ENCODE peak calls at places on chromosomes 7 and 10, in nine cellular contexts. One of them, this sample, is unnamed. For H3K36me3, the result is how much of the 10 kb centered on the place peaks cover.

GRCh38 chr10:69655868-69656555 is 26.0 kb downstream of the FAM241B start:
- DNase-seq in mucosa of descending colon: no peak
- DNase-seq in thoracic aorta: no peak
- DNase-seq in upper lobe of left lung: no peak
- DNase-seq in adrenal gland: no peak
- DNase-seq in heart left ventricle: no peak
- DNase-seq in MG63: no peak
- DNase-seq in PC-3: no peak
- DNase-seq in GM23338: no peak
- DNase-seq in this sample: no peak

GRCh38 chr10:19713800-19714525 is 102.3 kb upstream of the PLXDC2 start:
- DNase-seq in mucosa of descending colon: no peak
- DNase-seq in MG63: no peak
- DNase-seq in thoracic aorta: no peak
- DNase-seq in upper lobe of left lung: no peak
- DNase-seq in GM23338: peak
- DNase-seq in heart left ventricle: no peak
- DNase-seq in PC-3: no peak
- DNase-seq in adrenal gland: no peak
- DNase-seq in this sample: no peak

GRCh38 chr7:39399458-39399857 is 166.7 kb upstream of the YAE1 start:
- DNase-seq in mucosa of descending colon: no peak
- DNase-seq in GM23338: no peak
- DNase-seq in heart left ventricle: no peak
- DNase-seq in MG63: no peak
- DNase-seq in adrenal gland: no peak
- DNase-seq in PC-3: no peak
- DNase-seq in upper lobe of left lung: no peak
- DNase-seq in thoracic aorta: no peak
- DNase-seq in this sample: no peak

GRCh38 chr10:79166312-79166721 is 97.6 kb downstream of the ZMIZ1 start:
- DNase-seq in adrenal gland: no peak
- DNase-seq in heart left ventricle: peak
- DNase-seq in MG63: no peak
- DNase-seq in GM23338: no peak
- DNase-seq in PC-3: no peak
- DNase-seq in upper lobe of left lung: no peak
- DNase-seq in mucosa of descending colon: no peak
- DNase-seq in thoracic aorta: no peak
- DNase-seq in this sample: no peak

GRCh38 chr10:12782537-12782936 is 219.0 kb downstream of the CCDC3 start:
- DNase-seq in PC-3: peak
- DNase-seq in MG63: peak
- DNase-seq in mucosa of descending colon: peak
- DNase-seq in thoracic aorta: no peak
- DNase-seq in adrenal gland: peak
- DNase-seq in upper lobe of left lung: no peak
- DNase-seq in heart left ventricle: no peak
- DNase-seq in GM23338: peak
- DNase-seq in this sample: no peak

GRCh38 chr7:2002561-2003450 is 229.9 kb downstream of the MAD1L1 start:
- DNase-seq in thoracic aorta: no peak
- DNase-seq in heart left ventricle: peak
- DNase-seq in upper lobe of left lung: peak
- DNase-seq in MG63: no peak
- DNase-seq in PC-3: no peak
- DNase-seq in adrenal gland: no peak
- DNase-seq in mucosa of descending colon: peak
- DNase-seq in GM23338: no peak
- DNase-seq in this sample: no peak

GRCh38 chr7:54877683-54878082 is 118.7 kb upstream of the SEC61G start:
- DNase-seq in thoracic aorta: no peak
- DNase-seq in GM23338: peak
- DNase-seq in upper lobe of left lung: no peak
- DNase-seq in MG63: no peak
- DNase-seq in PC-3: peak
- DNase-seq in mucosa of descending colon: no peak
- DNase-seq in adrenal gland: no peak
- DNase-seq in heart left ventricle: no peak
- DNase-seq in this sample: no peak

GRCh38 chr7:70392282-70392681 is 739.7 kb upstream of the GALNT17 start:
- DNase-seq in upper lobe of left lung: no peak
- DNase-seq in thoracic aorta: no peak
- DNase-seq in mucosa of descending colon: no peak
- DNase-seq in GM23338: no peak
- DNase-seq in PC-3: no peak
- DNase-seq in MG63: no peak
- DNase-seq in heart left ventricle: no peak
- DNase-seq in adrenal gland: no peak
- DNase-seq in this sample: no peak

GRCh38 chr10:126063353-126063791 is 167.0 kb downstream of the FANK1 start:
- DNase-seq in PC-3: peak
- DNase-seq in heart left ventricle: no peak
- DNase-seq in GM23338: no peak
- DNase-seq in MG63: peak
- DNase-seq in thoracic aorta: no peak
- DNase-seq in mucosa of descending colon: no peak
- DNase-seq in adrenal gland: no peak
- DNase-seq in upper lobe of left lung: no peak
- DNase-seq in this sample: no peak

GRCh38 chr10:103476046-103476768 is 2.8 kb downstream of the CALHM3 start:
- DNase-seq in GM23338: peak
- DNase-seq in adrenal gland: no peak
- DNase-seq in MG63: no peak
- DNase-seq in mucosa of descending colon: peak
- DNase-seq in upper lobe of left lung: no peak
- DNase-seq in PC-3: no peak
- DNase-seq in heart left ventricle: no peak
- DNase-seq in thoracic aorta: no peak
- DNase-seq in this sample: no peak

GRCh38 chr10:95741807-95742528 is 14.0 kb upstream of the ENTPD1 start:
- DNase-seq in adrenal gland: peak
- DNase-seq in PC-3: no peak
- DNase-seq in upper lobe of left lung: peak
- DNase-seq in heart left ventricle: peak
- DNase-seq in GM23338: peak
- DNase-seq in MG63: peak
- DNase-seq in thoracic aorta: no peak
- DNase-seq in mucosa of descending colon: no peak
- DNase-seq in this sample: no peak

GRCh38 chr7:119963654-119964053 is 309.3 kb upstream of the KCND2 start:
- DNase-seq in heart left ventricle: no peak
- DNase-seq in MG63: no peak
- DNase-seq in upper lobe of left lung: no peak
- DNase-seq in adrenal gland: no peak
- DNase-seq in PC-3: no peak
- DNase-seq in GM23338: no peak
- DNase-seq in thoracic aorta: no peak
- DNase-seq in mucosa of descending colon: no peak
- DNase-seq in this sample: no peak

GRCh38 chr7:44638611-44639557 is 32.5 kb downstream of the OGDH start:
- DNase-seq in mucosa of descending colon: peak
- DNase-seq in MG63: peak
- DNase-seq in thoracic aorta: no peak
- DNase-seq in GM23338: peak
- DNase-seq in upper lobe of left lung: peak
- DNase-seq in PC-3: peak
- DNase-seq in adrenal gland: peak
- DNase-seq in heart left ventricle: peak
- DNase-seq in this sample: no peak

GRCh38 chr7:85287126-85287825 is 100.4 kb upstream of the SEMA3D start:
- DNase-seq in GM23338: no peak
- DNase-seq in MG63: no peak
- DNase-seq in thoracic aorta: no peak
- DNase-seq in heart left ventricle: no peak
- DNase-seq in upper lobe of left lung: no peak
- DNase-seq in adrenal gland: no peak
- DNase-seq in mucosa of descending colon: no peak
- DNase-seq in PC-3: no peak
- DNase-seq in this sample: no peak

GRCh38 chr10:82288461-82288881 is 413.5 kb downstream of the NRG3 start:
- DNase-seq in mucosa of descending colon: no peak
- DNase-seq in heart left ventricle: no peak
- DNase-seq in GM23338: no peak
- DNase-seq in PC-3: no peak
- DNase-seq in thoracic aorta: no peak
- DNase-seq in upper lobe of left lung: no peak
- DNase-seq in adrenal gland: no peak
- DNase-seq in MG63: no peak
- DNase-seq in this sample: no peak

GRCh38 chr10:43251664-43252165 is 15.2 kb downstream of the RASGEF1A start:
- DNase-seq in adrenal gland: peak
- DNase-seq in MG63: no peak
- DNase-seq in upper lobe of left lung: peak
- DNase-seq in thoracic aorta: no peak
- DNase-seq in mucosa of descending colon: peak
- DNase-seq in PC-3: no peak
- DNase-seq in heart left ventricle: peak
- DNase-seq in GM23338: no peak
- DNase-seq in this sample: peak

GRCh38 chr7:79593819-79594218 is 140.4 kb upstream of the MAGI2 start:
- DNase-seq in thoracic aorta: no peak
- DNase-seq in upper lobe of left lung: no peak
- DNase-seq in heart left ventricle: no peak
- DNase-seq in mucosa of descending colon: no peak
- DNase-seq in GM23338: no peak
- DNase-seq in adrenal gland: no peak
- DNase-seq in PC-3: peak
- DNase-seq in MG63: peak
- DNase-seq in this sample: no peak

GRCh38 chr10:17386616-17387075 is 67.7 kb downstream of the ST8SIA6 start:
- DNase-seq in PC-3: no peak
- DNase-seq in GM23338: peak
- DNase-seq in mucosa of descending colon: no peak
- DNase-seq in thoracic aorta: no peak
- DNase-seq in MG63: no peak
- DNase-seq in upper lobe of left lung: no peak
- DNase-seq in heart left ventricle: peak
- DNase-seq in adrenal gland: no peak
- DNase-seq in this sample: no peak
- H3K4me3 ChIP-seq in PC-3: no peak
- H3K4me3 ChIP-seq in GM23338: no peak
- H3K4me3 ChIP-seq in mucosa of descending colon: no peak
- H3K4me3 ChIP-seq in thoracic aorta: no peak
- H3K4me3 ChIP-seq in MG63: no peak
- H3K4me3 ChIP-seq in upper lobe of left lung: no peak
- H3K4me3 ChIP-seq in heart left ventricle: no peak
- H3K4me3 ChIP-seq in adrenal gland: no peak
- H3K4me3 ChIP-seq in this sample: no peak

DNA sequence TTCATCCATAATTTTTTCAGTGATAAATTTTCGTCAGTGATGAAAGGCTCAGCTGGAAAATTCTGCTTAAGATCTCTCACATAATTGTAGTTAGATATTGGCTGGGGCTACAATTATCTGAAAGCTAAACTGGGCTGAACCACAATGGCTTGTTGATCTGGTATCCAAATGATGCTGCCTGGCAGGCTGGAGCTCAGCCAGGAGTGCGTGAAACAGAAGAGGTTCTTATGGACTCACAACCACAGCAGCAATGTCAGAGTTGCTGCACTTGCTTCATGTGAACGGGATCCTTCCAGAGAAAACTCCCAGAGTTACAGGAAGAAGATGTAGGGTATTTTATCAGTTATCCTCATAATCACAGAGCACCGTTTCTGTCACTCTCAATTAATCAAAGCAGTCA is 533.2 kb upstream of the POM121L12 start:
- DNase-seq in thoracic aorta: no peak
- DNase-seq in adrenal gland: no peak
- DNase-seq in PC-3: no peak
- DNase-seq in upper lobe of left lung: no peak
- DNase-seq in GM23338: no peak
- DNase-seq in MG63: no peak
- DNase-seq in mucosa of descending colon: no peak
- DNase-seq in heart left ventricle: no peak
- DNase-seq in this sample: no peak
- H3K36me3 ChIP-seq in thoracic aorta: under half
- H3K36me3 ChIP-seq in adrenal gland: under half
- H3K36me3 ChIP-seq in PC-3: under half
- H3K36me3 ChIP-seq in upper lobe of left lung: under half
- H3K36me3 ChIP-seq in GM23338: under half
- H3K36me3 ChIP-seq in MG63: under half
- H3K36me3 ChIP-seq in mucosa of descending colon: under half
- H3K36me3 ChIP-seq in heart left ventricle: under half
- H3K36me3 ChIP-seq in this sample: under half

DNA sequence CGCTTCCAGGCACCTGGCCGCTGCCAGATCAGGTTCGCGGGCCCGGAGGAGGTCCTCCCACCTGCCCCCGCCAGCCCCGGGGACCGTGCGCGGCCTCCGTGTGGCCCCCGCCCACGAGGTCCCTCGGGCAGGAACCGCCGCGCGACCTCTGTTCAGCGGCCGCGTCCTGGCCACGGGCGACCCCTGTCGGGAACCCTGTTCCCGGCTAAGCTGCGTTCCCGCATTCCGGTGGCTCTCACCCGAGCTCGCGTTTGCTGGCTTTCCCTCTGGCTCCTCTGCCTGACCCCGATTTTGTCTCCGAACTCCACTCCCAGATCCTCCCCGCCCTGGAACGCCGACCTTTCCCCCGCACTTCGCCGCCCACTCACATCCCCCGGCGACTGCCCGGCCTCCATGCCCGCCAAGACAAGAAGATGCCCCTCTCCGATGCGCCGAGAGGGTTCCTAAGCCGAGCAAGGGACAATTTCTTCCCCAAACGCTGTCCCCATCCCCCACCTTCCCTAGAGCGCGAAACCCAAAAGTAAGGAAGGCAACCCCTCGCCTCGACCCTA is 2.3 kb downstream of the SFMBT2 start:
- DNase-seq in mucosa of descending colon: peak
- DNase-seq in MG63: no peak
- DNase-seq in thoracic aorta: no peak
- DNase-seq in GM23338: peak
- DNase-seq in upper lobe of left lung: peak
- DNase-seq in adrenal gland: peak
- DNase-seq in heart left ventricle: peak
- DNase-seq in PC-3: peak
- DNase-seq in this sample: no peak
- H3K4me3 ChIP-seq in mucosa of descending colon: peak
- H3K4me3 ChIP-seq in MG63: no peak
- H3K4me3 ChIP-seq in thoracic aorta: peak
- H3K4me3 ChIP-seq in GM23338: peak
- H3K4me3 ChIP-seq in upper lobe of left lung: peak
- H3K4me3 ChIP-seq in adrenal gland: peak
- H3K4me3 ChIP-seq in heart left ventricle: peak
- H3K4me3 ChIP-seq in PC-3: peak
- H3K4me3 ChIP-seq in this sample: peak

GRCh38 chr10:14855453-14855852 is 17.3 kb downstream of the HSPA14 start:
- DNase-seq in heart left ventricle: no peak
- DNase-seq in adrenal gland: no peak
- DNase-seq in thoracic aorta: no peak
- DNase-seq in MG63: no peak
- DNase-seq in mucosa of descending colon: no peak
- DNase-seq in PC-3: no peak
- DNase-seq in GM23338: no peak
- DNase-seq in upper lobe of left lung: no peak
- DNase-seq in this sample: no peak

DNA sequence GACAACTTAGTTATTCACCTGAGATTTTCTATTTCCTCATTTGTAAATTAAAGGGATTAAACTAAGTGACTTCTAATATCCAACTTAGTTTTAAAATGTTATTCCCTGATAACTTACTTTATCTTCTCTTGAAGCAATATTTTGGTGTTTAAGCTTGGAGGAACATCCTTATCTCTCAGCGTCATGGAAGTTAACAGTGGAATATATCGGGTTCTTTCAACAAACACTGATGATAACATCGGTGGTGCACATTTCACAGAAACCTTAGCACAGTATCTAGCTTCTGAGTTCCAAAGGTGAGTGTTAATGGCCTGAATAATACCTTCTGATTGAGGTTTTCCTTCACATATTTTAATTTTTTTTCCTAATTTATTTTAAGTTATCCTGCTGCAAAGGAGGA is 14.1 kb downstream of the HSPA14 start:
- DNase-seq in GM23338: no peak
- DNase-seq in thoracic aorta: no peak
- DNase-seq in PC-3: no peak
- DNase-seq in upper lobe of left lung: no peak
- DNase-seq in MG63: no peak
- DNase-seq in adrenal gland: no peak
- DNase-seq in heart left ventricle: no peak
- DNase-seq in mucosa of descending colon: no peak
- DNase-seq in this sample: no peak
- H3K36me3 ChIP-seq in GM23338: under half
- H3K36me3 ChIP-seq in thoracic aorta: under half
- H3K36me3 ChIP-seq in PC-3: under half
- H3K36me3 ChIP-seq in upper lobe of left lung: half or more
- H3K36me3 ChIP-seq in MG63: half or more
- H3K36me3 ChIP-seq in adrenal gland: under half
- H3K36me3 ChIP-seq in heart left ventricle: half or more
- H3K36me3 ChIP-seq in mucosa of descending colon: under half
- H3K36me3 ChIP-seq in this sample: under half